ENCODE peak calls at places on chromosomes 6 and 20, in ten cellular contexts. R, H, B, K, A, T, M, Y, O and X are unnamed samples.

GRCh38 chr6:273441-274111 is 18.7 kb upstream of the DUSP22 start:
- DNase-seq in A (no peak), O (no peak), K (no peak), R (no peak), B (no peak), T (no peak), M (no peak), H (no peak), Y (no peak), X (no peak)

GRCh38 chr6:82955841-82956240 is 109.8 kb downstream of the UBE3D start:
- DNase-seq in B (no peak), K (no peak), O (no peak), A (peak; percentile 88), M (no peak), Y (no peak), H (no peak), R (no peak), T (no peak), X (no peak)

GRCh38 chr20:44651507-44652373 is at the start of gene ADA:
- DNase-seq in K (peak; percentile 38), M (peak; percentile 79), B (no peak), H (peak; percentile 69), R (no peak), O (peak; percentile 87), Y (no peak), A (peak; percentile 79), T (peak; percentile 67), X (peak; percentile 55)

GRCh38 chr6:21107796-21108195 is 485.8 kb upstream of the SOX4 start:
- DNase-seq in A (no peak), Y (no peak), O (no peak), H (no peak), B (no peak), M (no peak), T (no peak), K (no peak), R (no peak), X (no peak)

GRCh38 chr6:151400473-151400872 is 9.1 kb upstream of the ZBTB2 start:
- DNase-seq in M (no peak), K (no peak), H (no peak), B (no peak), T (no peak), R (no peak), O (no peak), Y (no peak), A (peak; percentile 83), X (no peak)

GRCh38 chr6:110689275-110689935 is 125.9 kb downstream of the CDK19 start:
- DNase-seq in H (no peak), O (peak; percentile 54), M (peak; percentile 20), R (no peak), A (no peak), K (no peak), Y (no peak), T (no peak), B (no peak), X (no peak)

GRCh38 chr6:82741325-82741995 is 324.2 kb downstream of the UBE3D start:
- DNase-seq in M (no peak), K (no peak), T (no peak), B (no peak), O (no peak), A (peak; percentile 68), Y (no peak), H (no peak), R (no peak), X (no peak)

GRCh38 chr20:41245086-41245707 is 72.3 kb downstream of the ZHX3 start:
- DNase-seq in R (no peak), M (no peak), K (no peak), O (peak; percentile 65), B (no peak), A (peak; percentile 42), H (peak; percentile 4), Y (no peak), T (no peak), X (no peak)

GRCh38 chr6:135906542-135906941 is 55.0 kb downstream of the PDE7B start:
- DNase-seq in Y (no peak), K (no peak), B (no peak), A (peak; percentile 43), O (no peak), M (no peak), R (no peak), T (no peak), H (no peak), X (no peak)

GRCh38 chr20:39960522-39961420 is 728.3 kb downstream of the MAFB start:
- DNase-seq in K (no peak), Y (no peak), H (no peak), M (no peak), R (no peak), T (peak; percentile 17), O (peak; percentile 73), B (no peak), A (no peak), X (no peak)

GRCh38 chr20:4689224-4689623 is 32.5 kb upstream of the PRND start:
- DNase-seq in Y (no peak), O (no peak), T (no peak), H (no peak), K (no peak), M (no peak), B (no peak), A (peak; percentile 20), R (no peak), X (no peak)
- H3K4me3 ChIP-seq in Y (no peak overlapping the region), O (no peak overlapping the region), T (no peak overlapping the region), H (no peak overlapping the region), K (no peak overlapping the region), M (no peak overlapping the region), B (no peak overlapping the region), A (peak overlapping the region; percentile 71), R (no peak overlapping the region), X (no peak overlapping the region)

GRCh38 chr20:62855120-62855519 is 6.5 kb downstream of the TCFL5 start:
- DNase-seq in A (no peak), K (no peak), B (no peak), R (no peak), H (no peak), T (no peak), M (no peak), Y (no peak), O (no peak), X (no peak)
- H3K36me3 ChIP-seq in A (peaks cover 17% of the 10 kb centered on the region), K (peaks cover 20% of the 10 kb centered on the region), B (peaks cover 23% of the 10 kb centered on the region), R (no peaks in the 10 kb centered on the region), H (peaks cover 3% of the 10 kb centered on the region), T (no peaks in the 10 kb centered on the region), M (no peaks in the 10 kb centered on the region), Y (no peaks in the 10 kb centered on the region), O (peaks cover 53% of the 10 kb centered on the region), X (peaks cover 21% of the 10 kb centered on the region)

DNA sequence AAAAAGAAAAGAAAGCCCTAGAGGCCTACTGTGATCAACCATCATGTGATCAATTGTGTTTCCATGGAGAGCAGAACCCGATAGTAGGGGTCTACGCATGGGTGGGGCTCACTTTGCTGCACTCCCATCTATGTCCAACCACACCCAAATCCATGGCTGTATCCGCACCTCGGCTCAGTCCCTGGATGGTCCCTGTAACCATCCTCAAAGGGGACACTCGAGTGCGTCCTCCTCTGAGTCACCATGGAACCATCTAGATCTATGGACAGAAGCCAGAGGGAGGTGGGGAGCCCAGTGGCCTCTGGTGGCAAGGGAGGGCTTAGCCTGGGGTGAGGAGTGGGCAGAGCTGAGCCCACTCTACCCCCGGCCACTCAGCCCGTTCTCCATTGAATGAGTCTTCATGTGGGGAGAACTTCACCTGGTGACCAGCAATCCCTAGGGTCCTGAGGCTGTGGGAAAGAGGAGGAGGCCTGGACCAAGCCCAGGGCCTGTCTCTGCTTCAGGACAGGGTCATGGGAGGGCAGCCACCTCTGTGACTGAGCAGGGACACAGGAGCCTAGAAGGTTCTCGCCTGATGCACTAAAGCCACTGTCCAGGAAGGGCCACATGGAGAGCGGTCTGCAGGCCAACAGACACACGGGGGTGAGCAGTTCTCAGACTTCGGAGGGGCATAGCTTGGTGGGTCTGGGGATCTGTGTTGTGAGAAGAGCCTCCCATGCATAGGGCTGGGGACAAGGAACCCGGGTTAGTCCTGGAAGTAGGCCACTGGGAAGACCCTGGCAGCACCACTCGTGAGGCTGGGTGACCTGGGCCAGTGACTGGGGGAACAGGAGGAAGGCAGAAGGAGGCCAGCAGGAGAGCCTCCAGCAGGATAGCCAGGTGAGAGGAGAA is 19.3 kb downstream of the RAET1L start:
- DNase-seq in Y (no peak), R (no peak), K (no peak), M (no peak), B (no peak), T (no peak), O (peak; percentile 36), A (no peak), H (no peak), X (no peak)
- H3K4me3 ChIP-seq in Y (peak overlapping the region; percentile 73), R (peak overlapping the region; percentile 46), K (peak overlapping the region; percentile 87), M (no peak overlapping the region), B (peak overlapping the region; percentile 81), T (peak overlapping the region; percentile 43), O (peak overlapping the region; percentile 83), A (peak overlapping the region; percentile 74), H (peak overlapping the region; percentile 67), X (no peak overlapping the region)

GRCh38 chr20:4795394-4795793 is 73.7 kb downstream of the PRND start:
- DNase-seq in M (no peak), A (peak; percentile 91), Y (no peak), O (peak; percentile 78), R (no peak), T (no peak), B (peak; percentile 6), K (no peak), H (no peak), X (no peak)
- H3K36me3 ChIP-seq in M (no peaks in the 10 kb centered on the region), A (no peaks in the 10 kb centered on the region), Y (peaks cover 28% of the 10 kb centered on the region), O (no peaks in the 10 kb centered on the region), R (no peaks in the 10 kb centered on the region), T (no peaks in the 10 kb centered on the region), B (no peaks in the 10 kb centered on the region), K (peaks cover 95% of the 10 kb centered on the region), H (peaks cover 18% of the 10 kb centered on the region), X (no peaks in the 10 kb centered on the region)

GRCh38 chr6:147874322-147874721 is 365.8 kb downstream of the SAMD5 start:
- DNase-seq in R (no peak), K (no peak), Y (no peak), O (no peak), M (no peak), B (no peak), H (no peak), A (no peak), T (no peak), X (no peak)
- H3K4me3 ChIP-seq in R (no peak overlapping the region), K (no peak overlapping the region), Y (no peak overlapping the region), O (no peak overlapping the region), M (no peak overlapping the region), B (no peak overlapping the region), H (no peak overlapping the region), A (no peak overlapping the region), T (no peak overlapping the region), X (no peak overlapping the region)